ENCODE peak calls at places on chromosomes 4 and X, in eight cellular contexts. W is GM12864, Q is GM12865, P is progenitor cell of endocrine pancreas, N is A549, K is transverse colon, J is astrocyte, H is cardiac muscle cell. Y is an unnamed sample.

GRCh38 chr4:37994569-37994968 is 34.4 kb downstream of the PTTG2 start:
- DNase-seq in K (no peak), W (no peak), P (no peak), J (no peak), N (no peak), Q (peak), H (no peak), Y (peak)

GRCh38 chr4:180913750-180914149 is 1329.5 kb upstream of the TENM3 start:
- DNase-seq in J (peak), P (no peak), N (no peak), Q (no peak), W (no peak), H (no peak), K (no peak), Y (no peak)

GRCh38 chr4:84727491-84727890 is 144.6 kb downstream of the CDS1 start:
- DNase-seq in J (no peak), Q (no peak), N (no peak), H (no peak), P (no peak), K (no peak), W (no peak), Y (no peak)

GRCh38 chr4:99816611-99817309 is at the start of gene DAPP1:
- DNase-seq in Q (peak), K (peak), P (no peak), N (no peak), J (no peak), H (no peak), W (peak), Y (peak)

GRCh38 chr4:25162566-25162965 is 2.3 kb upstream of the SEPSECS start:
- DNase-seq in K (no peak), P (no peak), Q (no peak), J (no peak), N (no peak), H (no peak), W (no peak), Y (no peak)

GRCh38 chr4:155809835-155810234 is 51.0 kb downstream of the GUCY1B1 start:
- DNase-seq in J (peak), W (peak), P (no peak), Q (peak), K (no peak), H (peak), N (peak), Y (peak)

GRCh38 chrX:54357414-54358377 is at the start of gene WNK3:
- DNase-seq in H (peak), P (peak), N (peak), K (peak), W (no peak), J (peak), Q (no peak), Y (peak)

GRCh38 chrX:95797344-95797743 is 887.3 kb upstream of the DIAPH2 start:
- DNase-seq in N (no peak), W (no peak), Q (no peak), K (no peak), H (no peak), P (no peak), J (no peak), Y (no peak)

GRCh38 chr4:5381981-5382441 is 326.3 kb downstream of the EVC2 start:
- DNase-seq in P (no peak), N (peak), H (no peak), K (no peak), W (no peak), J (peak), Q (no peak), Y (no peak)

GRCh38 chrX:126723881-126724280 is 95.6 kb upstream of the PRR32 start:
- DNase-seq in K (no peak), J (no peak), P (no peak), H (no peak), Q (no peak), N (no peak), W (no peak), Y (no peak)

GRCh38 chrX:136954930-136955329 is 74.4 kb upstream of the RBMX start:
- DNase-seq in W (no peak), N (no peak), P (no peak), H (peak), J (peak), Q (peak), K (no peak), Y (no peak)

GRCh38 chr4:100431416-100431815 is 86.4 kb downstream of the EMCN start:
- DNase-seq in Q (no peak), N (no peak), W (no peak), P (no peak), K (no peak), H (no peak), J (no peak), Y (no peak)

GRCh38 chr4:10024303-10024702 is 3.0 kb upstream of the SLC2A9 start:
- DNase-seq in K (no peak), J (no peak), W (no peak), N (no peak), Q (no peak), H (no peak), P (no peak), Y (no peak)

GRCh38 chr4:146522098-146522861 is 540 bp upstream of the SLC10A7 start:
- DNase-seq in K (peak), H (peak), Q (peak), J (peak), P (peak), N (peak), W (peak), Y (peak)

GRCh38 chrX:39772057-39772832 is 325.5 kb downstream of the BCOR start:
- DNase-seq in P (no peak), N (no peak), W (no peak), J (peak), Q (peak), K (no peak), H (peak), Y (peak)

GRCh38 chr4:54187148-54187547 is 41.9 kb upstream of the PDGFRA start:
- DNase-seq in K (peak), N (no peak), W (no peak), P (no peak), H (peak), Q (no peak), J (no peak), Y (no peak)

GRCh38 chr4:54184581-54184980 is 44.5 kb upstream of the PDGFRA start:
- DNase-seq in J (no peak), H (no peak), N (no peak), W (no peak), Q (no peak), P (no peak), K (no peak), Y (no peak)

GRCh38 chr4:54185871-54186270 is 43.2 kb upstream of the PDGFRA start:
- DNase-seq in W (no peak), J (no peak), H (no peak), N (no peak), P (no peak), Q (no peak), K (no peak), Y (no peak)

GRCh38 chr4:54186371-54186770 is 42.7 kb upstream of the PDGFRA start:
- DNase-seq in H (no peak), K (no peak), N (no peak), W (no peak), Q (no peak), J (no peak), P (no peak), Y (no peak)

DNA sequence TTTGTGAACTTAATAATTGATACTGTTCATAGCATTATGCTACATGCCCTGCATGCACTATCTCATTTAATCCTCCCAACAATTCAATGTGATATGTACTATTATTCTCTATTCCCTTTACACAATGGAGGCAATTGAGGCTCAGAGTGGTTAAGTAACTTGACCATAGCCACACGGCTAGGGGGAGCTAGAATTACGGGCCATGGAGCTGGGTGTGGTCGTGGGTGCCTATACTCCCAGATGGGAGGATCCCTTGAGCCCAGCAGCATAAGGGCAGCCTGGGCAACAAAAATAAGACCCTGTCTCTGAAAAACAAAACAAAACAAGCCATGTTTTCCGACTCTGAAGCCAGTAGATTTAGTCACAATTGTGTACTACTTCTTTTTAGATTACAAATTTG is 43.7 kb upstream of the PDGFRA start:
- DNase-seq in H (no peak), Q (no peak), W (no peak), P (no peak), N (no peak), K (no peak), J (no peak), Y (no peak)
- TF ChIP-seq CTCF in H (no peak), Q (no peak), W (no peak), P (no peak), N (no peak), K (no peak), J (no peak), Y (no peak)

GRCh38 chrX:146454363-146454762 is 355.2 kb upstream of the CXorf51B start:
- DNase-seq in H (no peak), P (no peak), K (no peak), Q (no peak), N (no peak), W (no peak), J (no peak), Y (no peak)
- TF ChIP-seq CTCF in H (no peak), P (no peak), K (no peak), Q (no peak), N (no peak), W (no peak), J (no peak), Y (no peak)

DNA sequence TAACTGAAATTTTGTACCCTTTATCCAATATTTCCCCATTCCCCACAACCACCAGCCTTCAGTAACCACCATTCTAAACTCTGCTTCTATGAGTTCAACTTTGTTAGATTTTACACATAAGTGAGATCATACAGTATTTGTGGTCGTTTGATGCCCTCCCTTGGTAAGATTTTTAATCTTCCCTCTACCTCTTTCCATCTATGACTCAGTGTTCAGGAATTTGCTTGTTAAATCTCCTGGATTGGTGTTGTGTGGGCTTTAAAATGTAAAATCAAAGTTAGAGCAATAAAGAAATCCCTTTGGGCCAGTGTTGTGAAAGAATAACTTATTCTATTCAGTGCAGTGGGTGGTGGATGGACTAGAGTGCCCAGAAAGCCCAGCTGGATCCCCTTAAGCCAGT is 37.4 kb downstream of the SLC16A2 start:
- DNase-seq in P (no peak), W (no peak), Q (no peak), J (peak), H (no peak), N (no peak), K (no peak), Y (no peak)
- TF ChIP-seq CTCF in P (no peak), W (no peak), Q (no peak), J (no peak), H (no peak), N (peak), K (no peak), Y (no peak)

GRCh38 chrX:24879679-24880078 is 136.1 kb downstream of the ARX start:
- DNase-seq in P (no peak), J (no peak), Q (no peak), W (no peak), H (no peak), K (no peak), N (no peak), Y (no peak)

GRCh38 chrX:24870143-24870542 is 145.6 kb downstream of the ARX start:
- DNase-seq in J (peak), P (no peak), Q (no peak), W (no peak), K (no peak), H (no peak), N (no peak), Y (no peak)

GRCh38 chrX:24877854-24878650 is 137.7 kb downstream of the ARX start:
- DNase-seq in Q (peak), N (peak), K (no peak), W (no peak), H (no peak), P (no peak), J (peak), Y (peak)

GRCh38 chrX:24876782-24877315 is 138.9 kb downstream of the ARX start:
- DNase-seq in P (no peak), K (no peak), N (no peak), J (no peak), W (no peak), H (no peak), Q (no peak), Y (no peak)

DNA sequence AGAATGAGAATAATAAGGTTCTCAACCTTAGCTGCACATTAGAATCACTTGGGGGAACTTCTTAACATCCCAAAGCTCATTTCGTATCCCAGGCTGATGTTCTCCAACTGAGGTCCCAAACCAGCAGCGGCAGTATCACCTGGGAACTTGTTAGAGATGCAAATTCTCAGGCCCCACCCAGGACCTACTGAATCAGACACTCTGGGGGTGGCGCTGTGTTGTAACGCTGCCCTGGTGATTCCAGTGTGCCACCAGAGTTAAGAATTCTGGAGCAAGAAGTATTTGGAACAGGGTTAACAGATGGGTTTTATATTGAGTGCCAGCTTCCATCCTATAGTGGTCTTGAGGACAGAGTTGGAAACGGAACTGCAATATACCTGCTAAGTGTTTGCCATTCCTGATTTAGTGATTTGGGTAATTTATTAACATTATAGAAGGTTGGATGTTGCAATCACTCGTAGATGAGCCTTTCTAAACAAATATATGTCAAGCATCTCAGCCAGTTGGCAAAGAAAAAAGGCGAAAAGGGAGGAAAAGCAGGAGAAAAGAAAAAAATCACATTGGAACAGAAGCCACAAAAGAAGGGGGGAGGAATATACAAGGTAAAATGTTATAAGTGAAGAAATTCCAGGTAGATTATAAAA is 141.0 kb downstream of the ARX start:
- DNase-seq in J (no peak), W (no peak), Q (no peak), H (no peak), N (no peak), P (no peak), K (no peak), Y (no peak)
- TF ChIP-seq CTCF in J (no peak), W (no peak), Q (no peak), H (no peak), N (no peak), P (no peak), K (no peak), Y (no peak)

GRCh38 chr4:70182517-70183167 is 12.9 kb upstream of the ODAM start:
- DNase-seq in Q (no peak), J (no peak), K (no peak), W (no peak), P (no peak), N (no peak), H (no peak), Y (no peak)

GRCh38 chr4:70178075-70178660 is 17.4 kb upstream of the ODAM start:
- DNase-seq in Q (no peak), N (no peak), W (no peak), K (no peak), H (no peak), P (no peak), J (no peak), Y (no peak)

GRCh38 chr4:70183168-70183939 is 12.2 kb upstream of the ODAM start:
- DNase-seq in H (peak), Q (peak), K (peak), N (peak), J (peak), P (no peak), W (peak), Y (peak)

GRCh38 chr4:70187216-70187615 is 8.3 kb upstream of the ODAM start:
- DNase-seq in J (no peak), N (no peak), W (no peak), P (no peak), Q (no peak), K (no peak), H (no peak), Y (no peak)

DNA sequence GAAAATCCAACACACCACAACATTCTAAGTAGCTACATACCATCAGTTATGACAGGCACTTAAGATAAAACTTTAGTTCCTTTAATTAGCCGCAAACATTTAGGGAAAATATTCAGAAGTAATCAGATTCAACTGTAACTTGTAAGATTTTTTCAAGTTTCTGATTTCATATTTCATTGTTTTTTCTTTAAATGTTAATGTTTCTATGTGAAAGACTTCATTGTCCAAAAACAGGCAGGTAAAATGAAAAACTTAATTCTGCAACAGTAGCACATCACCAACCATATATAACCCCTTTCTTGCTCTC is 11.6 kb upstream of the ODAM start:
- DNase-seq in J (no peak), W (no peak), H (no peak), P (no peak), K (no peak), Q (no peak), N (no peak), Y (no peak)
- TF ChIP-seq CTCF in J (no peak), W (no peak), H (no peak), P (peak), K (no peak), Q (no peak), N (no peak), Y (no peak)

GRCh38 chr4:44632733-44633132 is 18.7 kb downstream of the YIPF7 start:
- DNase-seq in J (no peak), K (no peak), H (no peak), Q (no peak), N (no peak), W (no peak), P (no peak), Y (no peak)

GRCh38 chr4:44629280-44629866 is 22.1 kb downstream of the YIPF7 start:
- DNase-seq in N (peak), W (peak), J (peak), Q (peak), K (no peak), H (peak), P (peak), Y (peak)

GRCh38 chr4:44632089-44632488 is 19.3 kb downstream of the YIPF7 start:
- DNase-seq in H (no peak), K (no peak), Q (no peak), P (no peak), J (no peak), W (no peak), N (no peak), Y (no peak)
- TF ChIP-seq CTCF in H (peak), K (no peak), Q (no peak), P (peak), J (peak), W (no peak), N (peak), Y (no peak)

GRCh38 chr4:23458061-23458460 is 431.8 kb downstream of the PPARGC1A start:
- DNase-seq in Q (no peak), N (no peak), W (no peak), K (no peak), P (no peak), J (no peak), H (no peak), Y (no peak)

GRCh38 chr4:23456864-23457263 is 433.0 kb downstream of the PPARGC1A start:
- DNase-seq in K (no peak), Q (no peak), W (no peak), N (no peak), P (no peak), J (no peak), H (no peak), Y (no peak)

DNA sequence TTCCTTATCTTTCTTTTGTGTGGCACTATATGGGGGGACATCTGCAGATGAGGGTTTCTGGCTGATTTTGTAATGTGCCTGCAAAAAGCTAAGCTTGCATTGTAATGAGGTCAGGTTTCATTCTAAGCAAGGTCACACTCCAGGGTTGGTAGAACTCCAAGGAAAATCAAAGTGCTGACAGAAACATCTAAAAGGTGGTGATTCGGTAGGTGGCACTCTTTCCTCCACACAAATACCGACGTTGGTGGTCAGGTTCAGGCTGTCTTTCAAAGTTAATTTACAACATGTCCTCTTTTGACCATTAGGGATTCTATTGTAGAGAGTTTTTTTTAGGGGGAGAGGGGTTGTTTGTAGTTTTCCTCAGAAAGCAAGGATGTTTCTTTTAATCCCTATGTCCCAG is 434.4 kb downstream of the PPARGC1A start:
- DNase-seq in J (no peak), H (peak), W (no peak), N (no peak), Q (no peak), P (no peak), K (no peak), Y (no peak)
- TF ChIP-seq CTCF in J (peak), H (no peak), W (no peak), N (no peak), Q (no peak), P (peak), K (peak), Y (no peak)

GRCh38 chr4:64334964-64335363 is 74.3 kb downstream of the TECRL start:
- DNase-seq in P (no peak), N (no peak), J (no peak), H (no peak), K (no peak), Q (no peak), W (no peak), Y (no peak)

GRCh38 chr4:64326507-64326906 is 82.7 kb downstream of the TECRL start:
- DNase-seq in Q (no peak), P (no peak), K (no peak), J (no peak), W (no peak), N (no peak), H (no peak), Y (no peak)

GRCh38 chr4:64327237-64327636 is 82.0 kb downstream of the TECRL start:
- DNase-seq in P (no peak), N (no peak), K (no peak), H (no peak), W (no peak), J (no peak), Q (no peak), Y (no peak)

GRCh38 chr4:64330143-64330542 is 79.1 kb downstream of the TECRL start:
- DNase-seq in J (no peak), W (no peak), N (no peak), Q (no peak), H (no peak), P (no peak), K (no peak), Y (no peak)
- TF ChIP-seq CTCF in J (no peak), W (no peak), N (no peak), Q (no peak), H (no peak), P (no peak), K (no peak), Y (no peak)

GRCh38 chr4:128811571-128812359 is 2.3 kb downstream of the JADE1 start:
- DNase-seq in Q (peak), N (peak), W (no peak), K (peak), J (peak), P (peak), H (peak), Y (peak)

GRCh38 chr4:128809477-128810330 is at the start of gene JADE1:
- DNase-seq in P (peak), H (peak), J (peak), N (peak), Q (peak), W (peak), K (peak), Y (peak)

GRCh38 chr4:128810871-128811570 is 1.5 kb downstream of the JADE1 start:
- DNase-seq in N (peak), W (no peak), J (peak), K (peak), P (peak), H (peak), Q (peak), Y (peak)

GRCh38 chr4:128810331-128810870 is 901 bp downstream of the JADE1 start:
- DNase-seq in Q (peak), K (peak), N (peak), W (no peak), H (peak), J (peak), P (no peak), Y (peak)

GRCh38 chr4:128812360-128812958 is 3.0 kb downstream of the JADE1 start:
- DNase-seq in K (no peak), Q (peak), P (peak), J (peak), N (peak), W (no peak), H (peak), Y (no peak)
- TF ChIP-seq CTCF in K (no peak), Q (no peak), P (no peak), J (no peak), N (no peak), W (no peak), H (no peak), Y (no peak)

Y was measured in GM20000.